ENCODE peak calls at places on chromosomes 2 and 18, in nine cellular contexts. One of them, this sample, is unnamed.

GRCh38 chr2:205358351-205358815 is 323.9 kb upstream of the NRP2 start:
- DNase-seq in GF-D8: no peak
- DNase-seq in stimulated activated naive CD8-positive, alpha-beta T cell treated with anti-CD3 and anti-CD28 coated beads, Interleukin-15, Interleukin-2, amounts not matched to agents 100 U/mL and 50 U/mL, for 24 hours: no peak
- DNase-seq in cardiac septum: no peak
- DNase-seq in D341Med: no peak
- DNase-seq in GM10248: no peak
- DNase-seq in activated CD8-positive, alpha-beta memory T cell treated with anti-CD3 and anti-CD28 coated beads, Interleukin-2, amount 50 U/mL, for 48 hours: no peak
- DNase-seq in GM12864: no peak
- DNase-seq in HTR-8/SVneo: peak
- DNase-seq in this sample: no peak

GRCh38 chr18:54280206-54280550 is 10.9 kb downstream of the POLI start:
- DNase-seq in GF-D8: no peak
- DNase-seq in stimulated activated naive CD8-positive, alpha-beta T cell treated with anti-CD3 and anti-CD28 coated beads, Interleukin-15, Interleukin-2, amounts not matched to agents 100 U/mL and 50 U/mL, for 24 hours: no peak
- DNase-seq in cardiac septum: no peak
- DNase-seq in D341Med: no peak
- DNase-seq in GM10248: no peak
- DNase-seq in activated CD8-positive, alpha-beta memory T cell treated with anti-CD3 and anti-CD28 coated beads, Interleukin-2, amount 50 U/mL, for 48 hours: no peak
- DNase-seq in GM12864: no peak
- DNase-seq in HTR-8/SVneo: no peak
- DNase-seq in this sample: no peak

GRCh38 chr2:60094450-60094929 is 459.0 kb downstream of the BCL11A start:
- DNase-seq in GF-D8: no peak
- DNase-seq in stimulated activated naive CD8-positive, alpha-beta T cell treated with anti-CD3 and anti-CD28 coated beads, Interleukin-15, Interleukin-2, amounts not matched to agents 100 U/mL and 50 U/mL, for 24 hours: no peak
- DNase-seq in cardiac septum: no peak
- DNase-seq in D341Med: no peak
- DNase-seq in GM10248: no peak
- DNase-seq in activated CD8-positive, alpha-beta memory T cell treated with anti-CD3 and anti-CD28 coated beads, Interleukin-2, amount 50 U/mL, for 48 hours: no peak
- DNase-seq in GM12864: no peak
- DNase-seq in HTR-8/SVneo: no peak
- DNase-seq in this sample: no peak

GRCh38 chr2:234290671-234291070 is 206.2 kb downstream of the ARL4C start:
- DNase-seq in GF-D8: no peak
- DNase-seq in stimulated activated naive CD8-positive, alpha-beta T cell treated with anti-CD3 and anti-CD28 coated beads, Interleukin-15, Interleukin-2, amounts not matched to agents 100 U/mL and 50 U/mL, for 24 hours: peak
- DNase-seq in cardiac septum: no peak
- DNase-seq in D341Med: no peak
- DNase-seq in GM10248: peak
- DNase-seq in activated CD8-positive, alpha-beta memory T cell treated with anti-CD3 and anti-CD28 coated beads, Interleukin-2, amount 50 U/mL, for 48 hours: peak
- DNase-seq in GM12864: peak
- DNase-seq in HTR-8/SVneo: no peak
- DNase-seq in this sample: no peak

GRCh38 chr18:77007251-77007650 is 125.3 kb downstream of the MBP start:
- DNase-seq in GF-D8: no peak
- DNase-seq in stimulated activated naive CD8-positive, alpha-beta T cell treated with anti-CD3 and anti-CD28 coated beads, Interleukin-15, Interleukin-2, amounts not matched to agents 100 U/mL and 50 U/mL, for 24 hours: no peak
- DNase-seq in cardiac septum: no peak
- DNase-seq in D341Med: peak
- DNase-seq in GM10248: no peak
- DNase-seq in activated CD8-positive, alpha-beta memory T cell treated with anti-CD3 and anti-CD28 coated beads, Interleukin-2, amount 50 U/mL, for 48 hours: no peak
- DNase-seq in GM12864: no peak
- DNase-seq in HTR-8/SVneo: no peak
- DNase-seq in this sample: no peak

GRCh38 chr2:176473177-176473576 is 203.9 kb downstream of the MTX2 start:
- DNase-seq in GF-D8: no peak
- DNase-seq in stimulated activated naive CD8-positive, alpha-beta T cell treated with anti-CD3 and anti-CD28 coated beads, Interleukin-15, Interleukin-2, amounts not matched to agents 100 U/mL and 50 U/mL, for 24 hours: no peak
- DNase-seq in cardiac septum: no peak
- DNase-seq in D341Med: peak
- DNase-seq in GM10248: peak
- DNase-seq in activated CD8-positive, alpha-beta memory T cell treated with anti-CD3 and anti-CD28 coated beads, Interleukin-2, amount 50 U/mL, for 48 hours: no peak
- DNase-seq in GM12864: no peak
- DNase-seq in HTR-8/SVneo: peak
- DNase-seq in this sample: no peak

GRCh38 chr2:27832396-27832795 is 57.8 kb downstream of the RBKS start:
- DNase-seq in GF-D8: no peak
- DNase-seq in stimulated activated naive CD8-positive, alpha-beta T cell treated with anti-CD3 and anti-CD28 coated beads, Interleukin-15, Interleukin-2, amounts not matched to agents 100 U/mL and 50 U/mL, for 24 hours: no peak
- DNase-seq in cardiac septum: no peak
- DNase-seq in D341Med: no peak
- DNase-seq in GM10248: no peak
- DNase-seq in activated CD8-positive, alpha-beta memory T cell treated with anti-CD3 and anti-CD28 coated beads, Interleukin-2, amount 50 U/mL, for 48 hours: no peak
- DNase-seq in GM12864: no peak
- DNase-seq in HTR-8/SVneo: no peak
- DNase-seq in this sample: no peak

GRCh38 chr18:48819276-48819675 is 131.5 kb downstream of the SMAD7 start:
- DNase-seq in GF-D8: no peak
- DNase-seq in stimulated activated naive CD8-positive, alpha-beta T cell treated with anti-CD3 and anti-CD28 coated beads, Interleukin-15, Interleukin-2, amounts not matched to agents 100 U/mL and 50 U/mL, for 24 hours: peak
- DNase-seq in cardiac septum: peak
- DNase-seq in D341Med: no peak
- DNase-seq in GM10248: no peak
- DNase-seq in activated CD8-positive, alpha-beta memory T cell treated with anti-CD3 and anti-CD28 coated beads, Interleukin-2, amount 50 U/mL, for 48 hours: peak
- DNase-seq in GM12864: no peak
- DNase-seq in HTR-8/SVneo: no peak
- DNase-seq in this sample: peak

GRCh38 chr2:53498210-53498609 is 269.4 kb upstream of the CHAC2 start:
- DNase-seq in GF-D8: no peak
- DNase-seq in stimulated activated naive CD8-positive, alpha-beta T cell treated with anti-CD3 and anti-CD28 coated beads, Interleukin-15, Interleukin-2, amounts not matched to agents 100 U/mL and 50 U/mL, for 24 hours: no peak
- DNase-seq in cardiac septum: no peak
- DNase-seq in D341Med: no peak
- DNase-seq in GM10248: no peak
- DNase-seq in activated CD8-positive, alpha-beta memory T cell treated with anti-CD3 and anti-CD28 coated beads, Interleukin-2, amount 50 U/mL, for 48 hours: no peak
- DNase-seq in GM12864: no peak
- DNase-seq in HTR-8/SVneo: no peak
- DNase-seq in this sample: no peak

GRCh38 chr18:33820517-33821368 is 242.7 kb downstream of the ASXL3 start:
- DNase-seq in GF-D8: no peak
- DNase-seq in stimulated activated naive CD8-positive, alpha-beta T cell treated with anti-CD3 and anti-CD28 coated beads, Interleukin-15, Interleukin-2, amounts not matched to agents 100 U/mL and 50 U/mL, for 24 hours: no peak
- DNase-seq in cardiac septum: no peak
- DNase-seq in D341Med: no peak
- DNase-seq in GM10248: no peak
- DNase-seq in activated CD8-positive, alpha-beta memory T cell treated with anti-CD3 and anti-CD28 coated beads, Interleukin-2, amount 50 U/mL, for 48 hours: no peak
- DNase-seq in GM12864: no peak
- DNase-seq in HTR-8/SVneo: no peak
- DNase-seq in this sample: no peak